ENCODE peak calls at places on chromosomes 2 and 18, in seven cellular contexts. One of them, this sample, is unnamed.

GRCh38 chr2:219570194-219570923 is 980 bp downstream of the OBSL1 start:
- DNase-seq in naive thymus-derived CD4-positive, alpha-beta T cell: no peak
- DNase-seq in uterus: peak
- DNase-seq in esophagus muscularis mucosa: no peak
- DNase-seq in stimulated activated CD4-positive, alpha-beta T cell treated with anti-CD3 and anti-CD28 coated beads, Interleukin-1b, Interleukin-23, amount 100 ng/mL, for 24 hours: no peak
- DNase-seq in cardiac septum: no peak
- DNase-seq in pons: no peak
- DNase-seq in this sample: peak

GRCh38 chr2:38474058-38474457 is 97.0 kb upstream of the ATL2 start:
- DNase-seq in naive thymus-derived CD4-positive, alpha-beta T cell: no peak
- DNase-seq in uterus: no peak
- DNase-seq in esophagus muscularis mucosa: no peak
- DNase-seq in stimulated activated CD4-positive, alpha-beta T cell treated with anti-CD3 and anti-CD28 coated beads, Interleukin-1b, Interleukin-23, amount 100 ng/mL, for 24 hours: no peak
- DNase-seq in cardiac septum: no peak
- DNase-seq in pons: no peak
- DNase-seq in this sample: no peak

GRCh38 chr2:10183146-10183675 is 60.7 kb downstream of the RRM2 start:
- DNase-seq in naive thymus-derived CD4-positive, alpha-beta T cell: no peak
- DNase-seq in uterus: no peak
- DNase-seq in esophagus muscularis mucosa: no peak
- DNase-seq in stimulated activated CD4-positive, alpha-beta T cell treated with anti-CD3 and anti-CD28 coated beads, Interleukin-1b, Interleukin-23, amount 100 ng/mL, for 24 hours: no peak
- DNase-seq in cardiac septum: no peak
- DNase-seq in pons: no peak
- DNase-seq in this sample: no peak

GRCh38 chr2:125172181-125172580 is 1147.1 kb downstream of the CNTNAP5 start:
- DNase-seq in naive thymus-derived CD4-positive, alpha-beta T cell: no peak
- DNase-seq in uterus: no peak
- DNase-seq in esophagus muscularis mucosa: no peak
- DNase-seq in stimulated activated CD4-positive, alpha-beta T cell treated with anti-CD3 and anti-CD28 coated beads, Interleukin-1b, Interleukin-23, amount 100 ng/mL, for 24 hours: no peak
- DNase-seq in cardiac septum: no peak
- DNase-seq in pons: no peak
- DNase-seq in this sample: no peak

GRCh38 chr18:70709124-70709523 is 420.3 kb downstream of the SOCS6 start:
- DNase-seq in naive thymus-derived CD4-positive, alpha-beta T cell: no peak
- DNase-seq in uterus: no peak
- DNase-seq in esophagus muscularis mucosa: no peak
- DNase-seq in stimulated activated CD4-positive, alpha-beta T cell treated with anti-CD3 and anti-CD28 coated beads, Interleukin-1b, Interleukin-23, amount 100 ng/mL, for 24 hours: no peak
- DNase-seq in cardiac septum: no peak
- DNase-seq in pons: no peak
- DNase-seq in this sample: no peak

GRCh38 chr2:224778474-224778877 is 62.3 kb upstream of the CCDC195 start:
- DNase-seq in naive thymus-derived CD4-positive, alpha-beta T cell: peak
- DNase-seq in uterus: peak
- DNase-seq in esophagus muscularis mucosa: no peak
- DNase-seq in stimulated activated CD4-positive, alpha-beta T cell treated with anti-CD3 and anti-CD28 coated beads, Interleukin-1b, Interleukin-23, amount 100 ng/mL, for 24 hours: peak
- DNase-seq in cardiac septum: no peak
- DNase-seq in pons: peak
- DNase-seq in this sample: peak

GRCh38 chr2:83394134-83394965 is 1064.7 kb downstream of the SUCLG1 start:
- DNase-seq in naive thymus-derived CD4-positive, alpha-beta T cell: no peak
- DNase-seq in uterus: no peak
- DNase-seq in esophagus muscularis mucosa: no peak
- DNase-seq in stimulated activated CD4-positive, alpha-beta T cell treated with anti-CD3 and anti-CD28 coated beads, Interleukin-1b, Interleukin-23, amount 100 ng/mL, for 24 hours: no peak
- DNase-seq in cardiac septum: no peak
- DNase-seq in pons: no peak
- DNase-seq in this sample: no peak

GRCh38 chr2:75539955-75540716 is 20.6 kb downstream of the EVA1A start:
- DNase-seq in naive thymus-derived CD4-positive, alpha-beta T cell: no peak
- DNase-seq in uterus: no peak
- DNase-seq in esophagus muscularis mucosa: peak
- DNase-seq in stimulated activated CD4-positive, alpha-beta T cell treated with anti-CD3 and anti-CD28 coated beads, Interleukin-1b, Interleukin-23, amount 100 ng/mL, for 24 hours: no peak
- DNase-seq in cardiac septum: no peak
- DNase-seq in pons: no peak
- DNase-seq in this sample: no peak

GRCh38 chr2:80028584-80028983 is 276.0 kb downstream of the LRRTM1 start:
- DNase-seq in naive thymus-derived CD4-positive, alpha-beta T cell: no peak
- DNase-seq in uterus: no peak
- DNase-seq in esophagus muscularis mucosa: no peak
- DNase-seq in stimulated activated CD4-positive, alpha-beta T cell treated with anti-CD3 and anti-CD28 coated beads, Interleukin-1b, Interleukin-23, amount 100 ng/mL, for 24 hours: no peak
- DNase-seq in cardiac septum: no peak
- DNase-seq in pons: no peak
- DNase-seq in this sample: no peak

GRCh38 chr2:71615769-71616730 is 162.7 kb downstream of the DYSF start:
- DNase-seq in naive thymus-derived CD4-positive, alpha-beta T cell: no peak
- DNase-seq in uterus: no peak
- DNase-seq in esophagus muscularis mucosa: peak
- DNase-seq in stimulated activated CD4-positive, alpha-beta T cell treated with anti-CD3 and anti-CD28 coated beads, Interleukin-1b, Interleukin-23, amount 100 ng/mL, for 24 hours: no peak
- DNase-seq in cardiac septum: peak
- DNase-seq in pons: no peak
- DNase-seq in this sample: no peak

GRCh38 chr2:58419983-58420382 is 178.9 kb upstream of the FANCL start:
- DNase-seq in naive thymus-derived CD4-positive, alpha-beta T cell: no peak
- DNase-seq in uterus: no peak
- DNase-seq in esophagus muscularis mucosa: no peak
- DNase-seq in stimulated activated CD4-positive, alpha-beta T cell treated with anti-CD3 and anti-CD28 coated beads, Interleukin-1b, Interleukin-23, amount 100 ng/mL, for 24 hours: no peak
- DNase-seq in cardiac septum: no peak
- DNase-seq in pons: no peak
- DNase-seq in this sample: no peak

GRCh38 chr2:8906208-8906607 is 68.8 kb upstream of the KIDINS220 start:
- DNase-seq in naive thymus-derived CD4-positive, alpha-beta T cell: no peak
- DNase-seq in uterus: no peak
- DNase-seq in esophagus muscularis mucosa: no peak
- DNase-seq in stimulated activated CD4-positive, alpha-beta T cell treated with anti-CD3 and anti-CD28 coated beads, Interleukin-1b, Interleukin-23, amount 100 ng/mL, for 24 hours: no peak
- DNase-seq in cardiac septum: no peak
- DNase-seq in pons: no peak
- DNase-seq in this sample: peak

GRCh38 chr18:56009451-56009850 is 421.5 kb upstream of the TCF4 start:
- DNase-seq in naive thymus-derived CD4-positive, alpha-beta T cell: no peak
- DNase-seq in uterus: no peak
- DNase-seq in esophagus muscularis mucosa: no peak
- DNase-seq in stimulated activated CD4-positive, alpha-beta T cell treated with anti-CD3 and anti-CD28 coated beads, Interleukin-1b, Interleukin-23, amount 100 ng/mL, for 24 hours: no peak
- DNase-seq in cardiac septum: no peak
- DNase-seq in pons: no peak
- DNase-seq in this sample: no peak

GRCh38 chr2:38750793-38751042 is 443 bp downstream of the SRSF7 start:
- DNase-seq in naive thymus-derived CD4-positive, alpha-beta T cell: no peak
- DNase-seq in uterus: peak
- DNase-seq in esophagus muscularis mucosa: no peak
- DNase-seq in stimulated activated CD4-positive, alpha-beta T cell treated with anti-CD3 and anti-CD28 coated beads, Interleukin-1b, Interleukin-23, amount 100 ng/mL, for 24 hours: peak
- DNase-seq in cardiac septum: peak
- DNase-seq in pons: peak
- DNase-seq in this sample: peak

GRCh38 chr2:83665894-83666293 is 793.2 kb downstream of the SUCLG1 start:
- DNase-seq in naive thymus-derived CD4-positive, alpha-beta T cell: no peak
- DNase-seq in uterus: no peak
- DNase-seq in esophagus muscularis mucosa: no peak
- DNase-seq in stimulated activated CD4-positive, alpha-beta T cell treated with anti-CD3 and anti-CD28 coated beads, Interleukin-1b, Interleukin-23, amount 100 ng/mL, for 24 hours: no peak
- DNase-seq in cardiac septum: no peak
- DNase-seq in pons: no peak
- DNase-seq in this sample: peak

GRCh38 chr2:70939847-70940580 is 4.3 kb downstream of the ATP6V1B1 start:
- DNase-seq in naive thymus-derived CD4-positive, alpha-beta T cell: no peak
- DNase-seq in uterus: no peak
- DNase-seq in esophagus muscularis mucosa: no peak
- DNase-seq in stimulated activated CD4-positive, alpha-beta T cell treated with anti-CD3 and anti-CD28 coated beads, Interleukin-1b, Interleukin-23, amount 100 ng/mL, for 24 hours: no peak
- DNase-seq in cardiac septum: peak
- DNase-seq in pons: no peak
- DNase-seq in this sample: no peak

GRCh38 chr2:34736482-34736881 is 1137.4 kb upstream of the FAM98A start:
- DNase-seq in naive thymus-derived CD4-positive, alpha-beta T cell: no peak
- DNase-seq in uterus: no peak
- DNase-seq in esophagus muscularis mucosa: no peak
- DNase-seq in stimulated activated CD4-positive, alpha-beta T cell treated with anti-CD3 and anti-CD28 coated beads, Interleukin-1b, Interleukin-23, amount 100 ng/mL, for 24 hours: no peak
- DNase-seq in cardiac septum: no peak
- DNase-seq in pons: no peak
- DNase-seq in this sample: no peak

GRCh38 chr18:42185486-42185885 is 230.5 kb downstream of the PIK3C3 start:
- DNase-seq in naive thymus-derived CD4-positive, alpha-beta T cell: no peak
- DNase-seq in uterus: no peak
- DNase-seq in esophagus muscularis mucosa: no peak
- DNase-seq in stimulated activated CD4-positive, alpha-beta T cell treated with anti-CD3 and anti-CD28 coated beads, Interleukin-1b, Interleukin-23, amount 100 ng/mL, for 24 hours: no peak
- DNase-seq in cardiac septum: no peak
- DNase-seq in pons: no peak
- DNase-seq in this sample: no peak

GRCh38 chr2:96505231-96505889 is at the start of gene NEURL3:
- DNase-seq in naive thymus-derived CD4-positive, alpha-beta T cell: no peak
- DNase-seq in uterus: no peak
- DNase-seq in esophagus muscularis mucosa: peak
- DNase-seq in stimulated activated CD4-positive, alpha-beta T cell treated with anti-CD3 and anti-CD28 coated beads, Interleukin-1b, Interleukin-23, amount 100 ng/mL, for 24 hours: no peak
- DNase-seq in cardiac septum: no peak
- DNase-seq in pons: no peak
- DNase-seq in this sample: peak

GRCh38 chr18:49681387-49681786 is 119.5 kb downstream of the LIPG start:
- DNase-seq in naive thymus-derived CD4-positive, alpha-beta T cell: no peak
- DNase-seq in uterus: no peak
- DNase-seq in esophagus muscularis mucosa: no peak
- DNase-seq in stimulated activated CD4-positive, alpha-beta T cell treated with anti-CD3 and anti-CD28 coated beads, Interleukin-1b, Interleukin-23, amount 100 ng/mL, for 24 hours: no peak
- DNase-seq in cardiac septum: no peak
- DNase-seq in pons: no peak
- DNase-seq in this sample: no peak

GRCh38 chr2:144414324-144414845 is 105.5 kb downstream of the ZEB2 start:
- DNase-seq in naive thymus-derived CD4-positive, alpha-beta T cell: peak
- DNase-seq in uterus: no peak
- DNase-seq in esophagus muscularis mucosa: no peak
- DNase-seq in stimulated activated CD4-positive, alpha-beta T cell treated with anti-CD3 and anti-CD28 coated beads, Interleukin-1b, Interleukin-23, amount 100 ng/mL, for 24 hours: no peak
- DNase-seq in cardiac septum: no peak
- DNase-seq in pons: no peak
- DNase-seq in this sample: peak

GRCh38 chr2:121041516-121041915 is 243.5 kb downstream of the TFCP2L1 start:
- DNase-seq in naive thymus-derived CD4-positive, alpha-beta T cell: no peak
- DNase-seq in uterus: no peak
- DNase-seq in esophagus muscularis mucosa: no peak
- DNase-seq in stimulated activated CD4-positive, alpha-beta T cell treated with anti-CD3 and anti-CD28 coated beads, Interleukin-1b, Interleukin-23, amount 100 ng/mL, for 24 hours: no peak
- DNase-seq in cardiac septum: no peak
- DNase-seq in pons: no peak
- DNase-seq in this sample: no peak

GRCh38 chr2:24473613-24474012 is 17.4 kb upstream of the NCOA1 start:
- DNase-seq in naive thymus-derived CD4-positive, alpha-beta T cell: no peak
- DNase-seq in uterus: no peak
- DNase-seq in esophagus muscularis mucosa: no peak
- DNase-seq in stimulated activated CD4-positive, alpha-beta T cell treated with anti-CD3 and anti-CD28 coated beads, Interleukin-1b, Interleukin-23, amount 100 ng/mL, for 24 hours: no peak
- DNase-seq in cardiac septum: no peak
- DNase-seq in pons: no peak
- DNase-seq in this sample: no peak

GRCh38 chr18:41262688-41263087 is 692.3 kb upstream of the PIK3C3 start:
- DNase-seq in naive thymus-derived CD4-positive, alpha-beta T cell: no peak
- DNase-seq in uterus: no peak
- DNase-seq in esophagus muscularis mucosa: no peak
- DNase-seq in stimulated activated CD4-positive, alpha-beta T cell treated with anti-CD3 and anti-CD28 coated beads, Interleukin-1b, Interleukin-23, amount 100 ng/mL, for 24 hours: no peak
- DNase-seq in cardiac septum: no peak
- DNase-seq in pons: no peak
- DNase-seq in this sample: no peak

GRCh38 chr18:37335337-37335736 is 230.3 kb downstream of the CELF4 start:
- DNase-seq in naive thymus-derived CD4-positive, alpha-beta T cell: no peak
- DNase-seq in uterus: no peak
- DNase-seq in esophagus muscularis mucosa: no peak
- DNase-seq in stimulated activated CD4-positive, alpha-beta T cell treated with anti-CD3 and anti-CD28 coated beads, Interleukin-1b, Interleukin-23, amount 100 ng/mL, for 24 hours: no peak
- DNase-seq in cardiac septum: no peak
- DNase-seq in pons: no peak
- DNase-seq in this sample: no peak

GRCh38 chr2:48504647-48505327 is 25.2 kb upstream of the STON1 start:
- DNase-seq in naive thymus-derived CD4-positive, alpha-beta T cell: no peak
- DNase-seq in uterus: no peak
- DNase-seq in esophagus muscularis mucosa: no peak
- DNase-seq in stimulated activated CD4-positive, alpha-beta T cell treated with anti-CD3 and anti-CD28 coated beads, Interleukin-1b, Interleukin-23, amount 100 ng/mL, for 24 hours: no peak
- DNase-seq in cardiac septum: no peak
- DNase-seq in pons: no peak
- DNase-seq in this sample: no peak

GRCh38 chr18:7116832-7117389 is 686 bp downstream of the LAMA1 start:
- DNase-seq in naive thymus-derived CD4-positive, alpha-beta T cell: no peak
- DNase-seq in uterus: no peak
- DNase-seq in esophagus muscularis mucosa: no peak
- DNase-seq in stimulated activated CD4-positive, alpha-beta T cell treated with anti-CD3 and anti-CD28 coated beads, Interleukin-1b, Interleukin-23, amount 100 ng/mL, for 24 hours: no peak
- DNase-seq in cardiac septum: no peak
- DNase-seq in pons: no peak
- DNase-seq in this sample: no peak

GRCh38 chr2:159855153-159856140 is 57.4 kb upstream of the CD302 start:
- DNase-seq in naive thymus-derived CD4-positive, alpha-beta T cell: no peak
- DNase-seq in uterus: no peak
- DNase-seq in esophagus muscularis mucosa: no peak
- DNase-seq in stimulated activated CD4-positive, alpha-beta T cell treated with anti-CD3 and anti-CD28 coated beads, Interleukin-1b, Interleukin-23, amount 100 ng/mL, for 24 hours: no peak
- DNase-seq in cardiac septum: peak
- DNase-seq in pons: no peak
- DNase-seq in this sample: peak

GRCh38 chr18:65352183-65352582 is 398.6 kb upstream of the CDH7 start:
- DNase-seq in naive thymus-derived CD4-positive, alpha-beta T cell: no peak
- DNase-seq in uterus: no peak
- DNase-seq in esophagus muscularis mucosa: no peak
- DNase-seq in stimulated activated CD4-positive, alpha-beta T cell treated with anti-CD3 and anti-CD28 coated beads, Interleukin-1b, Interleukin-23, amount 100 ng/mL, for 24 hours: no peak
- DNase-seq in cardiac septum: no peak
- DNase-seq in pons: peak
- DNase-seq in this sample: no peak

GRCh38 chr2:126639276-126639675 is 16.7 kb upstream of the GYPC start:
- DNase-seq in naive thymus-derived CD4-positive, alpha-beta T cell: no peak
- DNase-seq in uterus: no peak
- DNase-seq in esophagus muscularis mucosa: peak
- DNase-seq in stimulated activated CD4-positive, alpha-beta T cell treated with anti-CD3 and anti-CD28 coated beads, Interleukin-1b, Interleukin-23, amount 100 ng/mL, for 24 hours: no peak
- DNase-seq in cardiac septum: no peak
- DNase-seq in pons: no peak
- DNase-seq in this sample: no peak

This sample was measured in RWPE1.